ENCODE peak calls at places on chromosomes 7 and 10, in nine cellular contexts. V, O, W, R, C, S, L, H and G are unnamed samples.

GRCh38 chr7:134155871-134156270 is 28.7 kb downstream of the LRGUK start:
- DNase-seq in C (no peak), R (no peak), H (no peak), V (no peak), W (no peak), L (no peak), S (no peak), O (no peak), G (no peak)

GRCh38 chr10:27723436-27723835 is 22.2 kb downstream of the MKX start:
- DNase-seq in L (no peak), S (peak; percentile 14), H (no peak), R (peak; percentile 99), V (no peak), C (no peak), O (no peak), W (peak; percentile 90), G (no peak)

GRCh38 chr10:68212721-68213352 is 19.1 kb downstream of the ATOH7 start:
- DNase-seq in H (peak; percentile 18), R (peak; percentile 60), W (no peak), L (no peak), S (peak; percentile 67), V (no peak), C (no peak), O (peak; percentile 33), G (no peak)

GRCh38 chr10:86079088-86079487 is 287.5 kb downstream of the GRID1 start:
- DNase-seq in S (no peak), W (no peak), V (peak; percentile 47), H (no peak), C (peak; percentile 52), R (no peak), L (no peak), O (no peak), G (peak; percentile 31)

GRCh38 chr7:75711076-75711475 is 27.7 kb downstream of the HIP1 start:
- DNase-seq in H (no peak), L (no peak), W (no peak), R (no peak), O (no peak), V (no peak), C (no peak), S (peak; percentile 9), G (no peak)

GRCh38 chr10:48683424-48683823 is 1.2 kb upstream of the WDFY4 start:
- DNase-seq in O (no peak), C (no peak), R (no peak), L (no peak), V (no peak), S (no peak), H (no peak), W (no peak), G (no peak)

GRCh38 chr10:98030991-98031431 is 590 bp upstream of the CRTAC1 start:
- DNase-seq in S (no peak), O (peak; percentile 26), R (no peak), W (no peak), C (no peak), H (no peak), V (no peak), L (no peak), G (no peak)

GRCh38 chr10:63713191-63714144 is 192.3 kb downstream of the REEP3 start:
- DNase-seq in V (peak; percentile 46), L (peak; percentile 64), S (peak; percentile 82), O (peak; percentile 51), H (no peak), W (no peak), R (peak; percentile 64), C (peak; percentile 100), G (no peak)

GRCh38 chr7:126727930-126728331 is 524.8 kb downstream of the GRM8 start:
- DNase-seq in R (no peak), L (no peak), W (no peak), C (no peak), O (no peak), S (peak; percentile 0), H (no peak), V (peak; percentile 18), G (no peak)

GRCh38 chr7:16684935-16685334 is 39.0 kb downstream of the BZW2 start:
- DNase-seq in L (no peak), W (no peak), R (no peak), S (no peak), H (peak; percentile 9), C (no peak), V (no peak), O (no peak), G (no peak)

GRCh38 chr10:110865184-110865803 is 6.4 kb upstream of the PDCD4 start:
- DNase-seq in C (no peak), W (peak; percentile 56), V (no peak), R (peak; percentile 66), H (no peak), S (peak; percentile 82), L (no peak), O (no peak), G (no peak)

GRCh38 chr10:51895209-51895608 is 195.8 kb upstream of the CSTF2T start:
- DNase-seq in S (peak; percentile 99), L (peak; percentile 73), H (no peak), O (no peak), V (no peak), C (no peak), R (peak; percentile 93), W (peak; percentile 82), G (peak; percentile 90)

GRCh38 chr10:62779487-62780248 is 24.9 kb upstream of the ADO start:
- DNase-seq in S (peak; percentile 24), O (no peak), R (no peak), L (no peak), V (no peak), H (peak; percentile 85), W (no peak), C (no peak), G (no peak)

GRCh38 chr10:24418532-24418931 is 209.6 kb downstream of the KIAA1217 start:
- DNase-seq in C (no peak), O (no peak), S (no peak), H (no peak), R (no peak), L (no peak), V (no peak), W (no peak), G (no peak)

GRCh38 chr10:16941865-16942264 is 124.6 kb upstream of the RSU1 start:
- DNase-seq in C (no peak), V (no peak), S (no peak), H (no peak), R (no peak), W (no peak), L (no peak), O (no peak), G (no peak)

GRCh38 chr7:49346200-49346899 is 422.0 kb downstream of the CDC14C start:
- DNase-seq in H (no peak), W (no peak), V (no peak), L (no peak), R (no peak), C (no peak), S (peak; percentile 6), O (no peak), G (no peak)

GRCh38 chr10:42962120-42962901 is 114.6 kb upstream of the RET start:
- DNase-seq in R (no peak), O (no peak), S (no peak), H (no peak), V (no peak), W (no peak), C (no peak), L (no peak), G (peak; percentile 60)

GRCh38 chr10:32149257-32149955 is 93.2 kb upstream of the KIF5B start:
- DNase-seq in O (peak; percentile 15), S (peak; percentile 99), H (no peak), W (peak; percentile 63), R (peak; percentile 97), L (peak; percentile 79), C (no peak), V (peak; percentile 55), G (peak; percentile 87)

GRCh38 chr7:128251337-128251736 is 10.3 kb downstream of the LEP start:
- DNase-seq in R (no peak), L (no peak), W (no peak), S (no peak), V (no peak), C (no peak), H (no peak), O (no peak), G (no peak)

GRCh38 chr10:47369251-47369894 is 14.7 kb downstream of the ZNF488 start:
- DNase-seq in V (no peak), W (no peak), S (no peak), O (no peak), R (no peak), L (no peak), C (no peak), H (no peak), G (peak; percentile 49)

GRCh38 chr10:75417522-75417927 is 13.9 kb upstream of the LRMDA start:
- DNase-seq in R (no peak), V (no peak), C (peak; percentile 93), W (no peak), H (no peak), S (no peak), O (no peak), L (no peak), G (no peak)

GRCh38 chr10:43218206-43218950 is 48.5 kb downstream of the RASGEF1A start:
- DNase-seq in V (no peak), H (no peak), S (peak; percentile 4), R (peak; percentile 82), C (no peak), W (no peak), O (no peak), L (peak; percentile 35), G (no peak)

GRCh38 chr7:4233146-4233545 is 448.9 kb upstream of the FOXK1 start:
- DNase-seq in L (no peak), C (no peak), S (no peak), R (no peak), O (no peak), V (no peak), H (no peak), W (no peak), G (no peak)

GRCh38 chr7:5357951-5358350 is 65.7 kb downstream of the TNRC18 start:
- DNase-seq in O (no peak), H (no peak), L (no peak), S (peak; percentile 33), R (no peak), V (no peak), W (no peak), C (no peak), G (no peak)

GRCh38 chr7:54469740-54470139 is 72.4 kb upstream of the VSTM2A start:
- DNase-seq in R (no peak), O (no peak), W (no peak), V (no peak), H (no peak), C (no peak), S (no peak), L (no peak), G (no peak)

GRCh38 chr10:88999629-89000028 is 9.0 kb downstream of the FAS start:
- DNase-seq in R (peak; percentile 90), H (no peak), C (no peak), S (peak; percentile 62), O (no peak), L (no peak), V (no peak), W (peak; percentile 24), G (no peak)